ENCODE peak calls at places on chromosome 12, in five cellular contexts. H is right lobe of liver, T is breast epithelium, N is lung, P is uterus. X is an unnamed sample.

GRCh38 chr12:44385964-44386363 is 490.2 kb downstream of the NELL2 start:
- DNase-seq in P (no peak), H (no peak), N (no peak), T (no peak), X (no peak)

GRCh38 chr12:46558696-46559095 is 186.1 kb upstream of the SLC38A2 start:
- DNase-seq in N (no peak), P (no peak), H (no peak), T (no peak), X (no peak)

GRCh38 chr12:102766961-102767360 is 150.1 kb downstream of the PAH start:
- DNase-seq in T (no peak), P (no peak), N (no peak), H (no peak), X (no peak)

GRCh38 chr12:50788562-50788961 is 24.7 kb downstream of the ATF1 start:
- DNase-seq in H (no peak), T (no peak), N (no peak), P (no peak), X (no peak)

GRCh38 chr12:80101126-80101525 is 1.8 kb downstream of the OTOGL start:
- DNase-seq in T (no peak), N (no peak), P (no peak), H (no peak), X (no peak)

GRCh38 chr12:51364026-51364425 is 17.5 kb upstream of the CELA1 start:
- DNase-seq in N (no peak), T (no peak), P (no peak), H (no peak), X (no peak)

GRCh38 chr12:64890873-64891468 is 66.5 kb downstream of the TBC1D30 start:
- DNase-seq in T (no peak), P (no peak), N (no peak), H (no peak), X (peak)

GRCh38 chr12:89247541-89247942 is 104.8 kb downstream of the DUSP6 start:
- DNase-seq in T (no peak), P (no peak), H (no peak), N (no peak), X (no peak)

GRCh38 chr12:107645630-107646333 is 39.8 kb upstream of the PWP1 start:
- DNase-seq in H (no peak), P (peak), T (no peak), N (no peak), X (no peak)

GRCh38 chr12:67981236-67982164 is 7.7 kb upstream of the IFNG-AS1 start:
- DNase-seq in N (no peak), H (no peak), T (no peak), P (no peak), X (no peak)

GRCh38 chr12:114799574-114800487 is 115.9 kb upstream of the TBX3 start:
- DNase-seq in N (no peak), H (peak), T (no peak), P (no peak), X (no peak)

GRCh38 chr12:113086249-113087164 is 30.0 kb downstream of the DTX1 start:
- DNase-seq in H (no peak), P (no peak), N (no peak), T (no peak), X (peak)

GRCh38 chr12:104166465-104166864 is 28.5 kb upstream of the NFYB start:
- DNase-seq in P (no peak), N (no peak), T (no peak), H (no peak), X (no peak)

GRCh38 chr12:130097798-130098255 is 64.4 kb upstream of the FZD10 start:
- DNase-seq in N (no peak), H (no peak), T (peak), P (no peak), X (no peak)

GRCh38 chr12:116381744-116382455 is 104.4 kb upstream of the MED13L start:
- DNase-seq in N (no peak), H (peak), T (no peak), P (no peak), X (no peak)

GRCh38 chr12:53956251-53956887 is 1.7 kb downstream of the HOXC12 start:
- DNase-seq in T (no peak), H (no peak), N (no peak), P (peak), X (no peak)

GRCh38 chr12:88952543-88952942 is 372.3 kb upstream of the KITLG start:
- DNase-seq in H (no peak), T (no peak), P (no peak), N (no peak), X (no peak)

GRCh38 chr12:116060765-116061164 is 216.7 kb downstream of the MED13L start:
- DNase-seq in H (no peak), T (no peak), N (no peak), P (no peak), X (peak)

GRCh38 chr12:101935769-101936741 is 58.7 kb downstream of the DRAM1 start:
- DNase-seq in N (no peak), H (no peak), P (peak), T (no peak), X (peak)

GRCh38 chr12:8951744-8952143 is 2.3 kb upstream of the M6PR start:
- DNase-seq in N (no peak), T (no peak), H (no peak), P (no peak), X (peak)

GRCh38 chr12:25812295-25812694 is 146.2 kb upstream of the RASSF8 start:
- DNase-seq in H (no peak), T (no peak), N (no peak), P (no peak), X (no peak)

GRCh38 chr12:82425241-82425640 is 66.9 kb downstream of the METTL25 start:
- DNase-seq in H (no peak), P (no peak), N (no peak), T (no peak), X (no peak)

DNA sequence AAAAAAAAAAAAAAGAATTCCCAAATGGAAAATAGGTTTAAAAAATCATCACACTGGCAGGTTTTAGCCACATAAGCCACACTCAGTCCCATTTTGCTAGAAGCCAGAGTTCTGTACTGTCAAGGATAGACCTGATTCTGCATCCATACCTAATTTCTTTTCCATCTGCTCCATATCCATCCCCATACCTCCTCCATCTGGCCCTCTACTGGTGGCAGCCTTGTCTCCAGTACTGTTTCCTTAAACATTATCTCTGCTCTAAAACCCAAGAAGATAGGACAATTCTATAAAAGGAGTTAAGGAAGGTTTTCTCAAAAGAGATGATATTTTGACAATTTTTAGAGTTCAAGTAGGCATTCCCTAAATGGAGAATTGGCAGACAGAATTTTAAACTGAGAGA is 26.0 kb upstream of the RXYLT1 start:
- DNase-seq in T (no peak), N (no peak), P (no peak), H (no peak), X (no peak)
- TF ChIP-seq CTCF in T (no peak), N (no peak), P (no peak), H (no peak), X (no peak)

GRCh38 chr12:123896786-123897185 is 75.8 kb downstream of the CCDC92 start:
- DNase-seq in N (no peak), H (no peak), P (peak), T (no peak), X (no peak)

GRCh38 chr12:123899368-123899767 is 73.3 kb downstream of the CCDC92 start:
- DNase-seq in H (no peak), N (no peak), P (no peak), T (no peak), X (no peak)

GRCh38 chr12:123895477-123895876 is 77.2 kb downstream of the CCDC92 start:
- DNase-seq in P (no peak), N (no peak), T (no peak), H (no peak), X (no peak)

GRCh38 chr12:123898673-123899072 is 74.0 kb downstream of the CCDC92 start:
- DNase-seq in H (no peak), T (no peak), N (no peak), P (no peak), X (no peak)

GRCh38 chr12:123897221-123897620 is 75.4 kb downstream of the CCDC92 start:
- DNase-seq in N (no peak), H (no peak), T (no peak), P (no peak), X (no peak)
- H3K4me3 ChIP-seq in N (no peak), H (no peak), T (peak), P (no peak), X (no peak)

GRCh38 chr12:109287181-109287580 is 21.9 kb downstream of the FOXN4 start:
- DNase-seq in T (no peak), H (peak), P (no peak), N (no peak), X (no peak)

GRCh38 chr12:109287811-109288469 is 21.1 kb downstream of the FOXN4 start:
- DNase-seq in T (no peak), H (peak), P (no peak), N (no peak), X (no peak)

GRCh38 chr12:109286652-109287051 is 22.4 kb downstream of the FOXN4 start:
- DNase-seq in N (no peak), P (no peak), T (no peak), H (peak), X (no peak)

GRCh38 chr12:109284392-109284791 is 24.7 kb downstream of the FOXN4 start:
- DNase-seq in N (no peak), P (no peak), H (peak), T (no peak), X (no peak)

GRCh38 chr12:109286252-109286651 is 22.8 kb downstream of the FOXN4 start:
- DNase-seq in H (no peak), N (no peak), T (no peak), P (no peak), X (no peak)
- TF ChIP-seq CTCF in H (no peak), N (no peak), T (no peak), P (no peak), X (no peak)

GRCh38 chr12:26830783-26831601 is 2.0 kb downstream of the ITPR2 start:
- DNase-seq in H (no peak), P (no peak), T (no peak), N (no peak), X (no peak)
- H3K4me3 ChIP-seq in H (peak), P (no peak), T (peak), N (no peak), X (peak)

GRCh38 chr12:121888478-121889266 is at the start of gene PSMD9:
- DNase-seq in P (peak), H (peak), T (peak), N (peak), X (peak)
- TF ChIP-seq CTCF in P (peak), H (peak), T (peak), N (peak), X (peak)

GRCh38 chr12:12736759-12737676 is 19.9 kb downstream of the CDKN1B start:
- DNase-seq in P (no peak), H (no peak), N (no peak), T (no peak), X (peak)
- H3K4me3 ChIP-seq in P (peak), H (no peak), N (no peak), T (no peak), X (peak)

DNA sequence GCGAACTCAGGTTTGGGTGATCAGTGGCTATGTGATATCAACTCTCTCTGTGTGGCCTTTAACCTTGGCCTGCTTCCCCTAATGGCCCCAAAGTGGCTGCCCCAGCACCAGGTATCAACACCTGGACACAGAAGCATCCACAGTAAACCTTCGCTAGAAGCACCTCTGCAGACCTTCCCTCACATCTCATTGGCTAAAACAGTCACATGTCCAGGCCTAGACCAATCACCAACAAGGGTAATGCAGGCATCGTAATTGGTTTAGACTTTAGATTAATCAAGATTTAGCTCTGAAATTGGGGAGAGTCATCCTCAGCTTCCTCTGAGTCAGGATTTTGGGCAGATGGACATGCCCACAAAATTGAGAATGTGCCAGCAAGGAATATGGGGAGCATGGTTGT is 92.5 kb upstream of the MYL2 start:
- DNase-seq in N (no peak), H (no peak), T (no peak), P (no peak), X (no peak)
- TF ChIP-seq CTCF in N (no peak), H (no peak), T (no peak), P (no peak), X (no peak)

GRCh38 chr12:52900896-52901714 is 3.8 kb downstream of the KRT8 start:
- DNase-seq in P (no peak), N (no peak), H (no peak), T (no peak), X (no peak)

GRCh38 chr12:52900166-52900895 is 4.5 kb downstream of the KRT8 start:
- DNase-seq in N (no peak), T (no peak), P (no peak), H (no peak), X (no peak)

GRCh38 chr12:52903855-52904508 is 894 bp downstream of the KRT8 start:
- DNase-seq in H (peak), N (peak), P (peak), T (peak), X (peak)

GRCh38 chr12:52903285-52903854 is 1.5 kb downstream of the KRT8 start:
- DNase-seq in N (peak), H (peak), T (peak), P (peak), X (peak)

GRCh38 chr12:52901715-52902541 is 2.9 kb downstream of the KRT8 start:
- DNase-seq in N (no peak), T (peak), H (no peak), P (no peak), X (no peak)
- H3K4me3 ChIP-seq in N (no peak), T (peak), H (no peak), P (no peak), X (no peak)

DNA sequence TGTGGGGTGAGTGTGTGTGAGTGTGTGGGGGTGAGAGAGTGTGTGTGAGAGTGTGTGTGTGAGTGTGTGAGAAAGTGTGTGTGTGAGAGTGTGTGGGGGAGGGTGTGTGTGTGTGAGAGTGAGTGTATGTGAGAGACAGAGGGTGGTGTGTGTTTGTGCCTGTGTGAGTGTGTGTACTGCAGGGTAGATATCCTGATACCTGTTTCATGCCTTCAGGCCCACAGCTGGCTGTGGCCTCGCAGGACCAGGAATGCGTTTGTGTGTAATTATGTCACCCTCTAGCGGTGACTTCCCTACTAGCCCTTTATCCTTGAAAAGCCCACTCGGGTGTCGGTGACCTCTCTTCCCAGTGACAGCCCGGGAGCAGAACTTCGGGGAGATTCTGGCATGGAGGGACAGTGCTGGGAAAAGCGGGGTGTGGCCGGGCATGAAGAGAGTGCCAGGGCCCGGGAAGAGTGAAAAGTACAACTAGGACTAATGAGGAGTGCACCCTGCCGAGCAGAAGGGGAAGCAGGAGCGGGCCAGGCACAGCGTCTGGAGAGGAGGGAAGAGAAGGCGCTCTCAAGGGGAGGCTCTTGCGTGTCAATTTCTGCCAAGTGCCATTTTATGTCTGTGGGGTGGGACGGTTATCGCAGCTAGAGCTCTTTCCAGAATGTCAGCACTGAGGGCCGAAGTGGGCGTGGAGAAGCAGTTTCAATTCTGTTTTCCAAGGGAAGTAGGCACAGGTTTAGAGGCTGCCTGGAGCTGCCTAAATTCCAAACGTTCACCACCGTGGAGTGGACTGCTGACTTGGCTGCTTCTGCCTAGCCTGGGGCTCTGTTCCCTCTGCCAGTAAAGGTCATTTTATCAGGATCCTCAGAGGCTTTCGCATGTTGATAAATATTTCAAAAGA is 11.0 kb upstream of the FBXL14 start:
- DNase-seq in N (peak), P (peak), T (peak), H (peak), X (peak)
- TF ChIP-seq CTCF in N (peak), P (peak), T (peak), H (peak), X (peak)